ENCODE peak calls at places on chromosomes 5 and 9, in five cellular contexts. One of them, this sample, is unnamed.

GRCh38 chr5:23158179-23158578 is 305.0 kb upstream of the CDH12 start:
- DNase-seq in substantia nigra: no peak
- DNase-seq in PC-3: no peak
- DNase-seq in OCI-LY7: no peak
- DNase-seq in lung: no peak
- DNase-seq in this sample: no peak

GRCh38 chr5:38045446-38045845 is 205.6 kb upstream of the GDNF start:
- DNase-seq in PC-3: no peak
- DNase-seq in lung: no peak
- DNase-seq in substantia nigra: no peak
- DNase-seq in OCI-LY7: no peak
- DNase-seq in this sample: no peak

GRCh38 chr9:71680189-71680983 is 87.9 kb downstream of the CEMIP2 start:
- DNase-seq in PC-3: peak
- DNase-seq in OCI-LY7: no peak
- DNase-seq in substantia nigra: no peak
- DNase-seq in lung: no peak
- DNase-seq in this sample: no peak

GRCh38 chr5:174376056-174376455 is 330.6 kb downstream of the NSG2 start:
- DNase-seq in OCI-LY7: no peak
- DNase-seq in PC-3: no peak
- DNase-seq in substantia nigra: no peak
- DNase-seq in lung: no peak
- DNase-seq in this sample: no peak

GRCh38 chr5:160799160-160799559 is 52.9 kb downstream of the ATP10B start:
- DNase-seq in PC-3: no peak
- DNase-seq in substantia nigra: no peak
- DNase-seq in OCI-LY7: no peak
- DNase-seq in lung: no peak
- DNase-seq in this sample: no peak

GRCh38 chr5:107289030-107289714 is 381.6 kb downstream of the EFNA5 start:
- DNase-seq in PC-3: no peak
- DNase-seq in OCI-LY7: no peak
- DNase-seq in lung: no peak
- DNase-seq in substantia nigra: no peak
- DNase-seq in this sample: no peak

GRCh38 chr5:56278267-56278826 is 45.2 kb upstream of the ANKRD55 start:
- DNase-seq in PC-3: no peak
- DNase-seq in lung: no peak
- DNase-seq in substantia nigra: no peak
- DNase-seq in OCI-LY7: no peak
- DNase-seq in this sample: no peak

GRCh38 chr5:155700333-155700732 is 626.6 kb upstream of the SGCD start:
- DNase-seq in PC-3: no peak
- DNase-seq in lung: no peak
- DNase-seq in substantia nigra: no peak
- DNase-seq in OCI-LY7: peak
- DNase-seq in this sample: no peak

GRCh38 chr9:136287960-136288753 is 15.7 kb downstream of the CCDC187 start:
- DNase-seq in OCI-LY7: no peak
- DNase-seq in substantia nigra: no peak
- DNase-seq in lung: no peak
- DNase-seq in PC-3: no peak
- DNase-seq in this sample: no peak

GRCh38 chr5:126819253-126819652 is 42.3 kb downstream of the LMNB1 start:
- DNase-seq in lung: no peak
- DNase-seq in OCI-LY7: no peak
- DNase-seq in PC-3: no peak
- DNase-seq in substantia nigra: no peak
- DNase-seq in this sample: no peak

GRCh38 chr5:1396029-1396816 is 49.0 kb downstream of the SLC6A3 start:
- DNase-seq in PC-3: no peak
- DNase-seq in lung: no peak
- DNase-seq in OCI-LY7: no peak
- DNase-seq in substantia nigra: no peak
- DNase-seq in this sample: no peak

GRCh38 chr9:19925674-19926503 is 137.1 kb upstream of the SLC24A2 start:
- DNase-seq in PC-3: peak
- DNase-seq in OCI-LY7: peak
- DNase-seq in lung: peak
- DNase-seq in substantia nigra: no peak
- DNase-seq in this sample: peak

GRCh38 chr5:179668404-179668803 is 12.4 kb downstream of the CBY3 start:
- DNase-seq in substantia nigra: no peak
- DNase-seq in OCI-LY7: peak
- DNase-seq in PC-3: peak
- DNase-seq in lung: no peak
- DNase-seq in this sample: no peak

GRCh38 chr9:136960212-136960937 is 8.3 kb downstream of the LCN12 start:
- DNase-seq in substantia nigra: no peak
- DNase-seq in PC-3: no peak
- DNase-seq in lung: no peak
- DNase-seq in OCI-LY7: no peak
- DNase-seq in this sample: no peak

GRCh38 chr5:17157916-17158529 is 59.4 kb upstream of the BASP1 start:
- DNase-seq in PC-3: peak
- DNase-seq in OCI-LY7: no peak
- DNase-seq in lung: no peak
- DNase-seq in substantia nigra: no peak
- DNase-seq in this sample: no peak

GRCh38 chr5:74798977-74799911 is 32.2 kb downstream of the NSA2 start:
- DNase-seq in lung: no peak
- DNase-seq in PC-3: peak
- DNase-seq in substantia nigra: peak
- DNase-seq in OCI-LY7: no peak
- DNase-seq in this sample: peak

GRCh38 chr5:159290741-159291140 is 27.7 kb downstream of the UBLCP1 start:
- DNase-seq in lung: no peak
- DNase-seq in PC-3: peak
- DNase-seq in OCI-LY7: no peak
- DNase-seq in substantia nigra: no peak
- DNase-seq in this sample: no peak

GRCh38 chr9:127912296-127912695 is 4.5 kb downstream of the ST6GALNAC4 start:
- DNase-seq in substantia nigra: no peak
- DNase-seq in lung: no peak
- DNase-seq in OCI-LY7: no peak
- DNase-seq in PC-3: no peak
- DNase-seq in this sample: no peak

GRCh38 chr5:63401434-63402046 is 560.7 kb downstream of the HTR1A start:
- DNase-seq in OCI-LY7: peak
- DNase-seq in substantia nigra: no peak
- DNase-seq in PC-3: peak
- DNase-seq in lung: peak
- DNase-seq in this sample: peak

GRCh38 chr9:113427629-113428028 is 17.1 kb downstream of the C9orf43 start:
- DNase-seq in OCI-LY7: no peak
- DNase-seq in substantia nigra: no peak
- DNase-seq in PC-3: no peak
- DNase-seq in lung: no peak
- DNase-seq in this sample: no peak

GRCh38 chr9:111375062-111375461 is 45.0 kb upstream of the OR2K2 start:
- DNase-seq in lung: no peak
- DNase-seq in OCI-LY7: no peak
- DNase-seq in substantia nigra: no peak
- DNase-seq in PC-3: peak
- DNase-seq in this sample: no peak

GRCh38 chr9:121023064-121023463 is 27.0 kb downstream of the C5 start:
- DNase-seq in lung: no peak
- DNase-seq in substantia nigra: no peak
- DNase-seq in OCI-LY7: peak
- DNase-seq in PC-3: no peak
- DNase-seq in this sample: no peak

GRCh38 chr9:116000748-116001329 is 152.8 kb upstream of the PAPPA start:
- DNase-seq in OCI-LY7: peak
- DNase-seq in PC-3: peak
- DNase-seq in lung: no peak
- DNase-seq in substantia nigra: no peak
- DNase-seq in this sample: no peak

GRCh38 chr9:137771580-137771979 is 106.0 kb upstream of the CACNA1B start:
- DNase-seq in substantia nigra: no peak
- DNase-seq in OCI-LY7: no peak
- DNase-seq in lung: no peak
- DNase-seq in PC-3: no peak
- DNase-seq in this sample: no peak

DNA sequence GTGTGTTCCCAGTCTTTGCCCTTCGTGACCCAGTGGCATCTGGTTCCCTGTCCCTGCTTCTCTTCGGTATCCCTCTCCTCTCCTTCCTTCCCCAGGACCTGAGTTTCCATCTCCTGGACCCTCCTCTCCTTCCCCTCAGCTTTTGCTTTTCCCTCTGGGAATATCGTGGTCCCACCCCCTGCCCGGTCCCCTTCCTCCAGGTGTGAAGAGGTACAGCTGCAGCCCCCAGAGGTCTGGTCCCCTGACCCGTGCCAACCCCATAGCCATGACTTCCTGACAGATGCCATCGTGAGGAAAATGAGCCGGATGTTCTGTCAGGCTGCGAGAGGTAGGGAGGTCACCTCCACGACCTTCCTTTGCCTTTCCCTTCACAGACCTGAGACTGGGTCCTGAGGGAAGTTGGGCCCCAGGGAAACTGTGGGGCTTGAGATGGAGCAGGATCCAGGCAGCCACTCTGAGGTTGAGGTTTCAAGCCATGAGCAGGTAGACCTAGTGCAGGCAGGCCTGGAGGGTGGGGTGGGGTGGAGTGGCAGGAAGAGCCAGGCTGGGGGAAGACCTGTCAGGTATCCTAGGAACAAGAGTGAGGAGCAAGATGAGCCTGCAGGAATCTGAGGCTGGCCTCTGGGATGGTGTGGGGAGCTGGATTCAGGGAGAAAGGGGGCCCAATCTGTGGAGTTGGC is 10.1 kb downstream of the RACK1 start:
- DNase-seq in lung: no peak
- DNase-seq in PC-3: no peak
- DNase-seq in substantia nigra: no peak
- DNase-seq in OCI-LY7: no peak
- DNase-seq in this sample: no peak
- H3K27ac ChIP-seq in lung: no peak
- H3K27ac ChIP-seq in PC-3: no peak
- H3K27ac ChIP-seq in substantia nigra: no peak
- H3K27ac ChIP-seq in OCI-LY7: no peak
- H3K27ac ChIP-seq in this sample: no peak

GRCh38 chr9:129145316-129145715 is 32.7 kb downstream of the IER5L start:
- DNase-seq in OCI-LY7: no peak
- DNase-seq in lung: no peak
- DNase-seq in PC-3: no peak
- DNase-seq in substantia nigra: no peak
- DNase-seq in this sample: no peak
- H3K27ac ChIP-seq in OCI-LY7: no peak
- H3K27ac ChIP-seq in lung: peak
- H3K27ac ChIP-seq in PC-3: no peak
- H3K27ac ChIP-seq in substantia nigra: peak
- H3K27ac ChIP-seq in this sample: peak

DNA sequence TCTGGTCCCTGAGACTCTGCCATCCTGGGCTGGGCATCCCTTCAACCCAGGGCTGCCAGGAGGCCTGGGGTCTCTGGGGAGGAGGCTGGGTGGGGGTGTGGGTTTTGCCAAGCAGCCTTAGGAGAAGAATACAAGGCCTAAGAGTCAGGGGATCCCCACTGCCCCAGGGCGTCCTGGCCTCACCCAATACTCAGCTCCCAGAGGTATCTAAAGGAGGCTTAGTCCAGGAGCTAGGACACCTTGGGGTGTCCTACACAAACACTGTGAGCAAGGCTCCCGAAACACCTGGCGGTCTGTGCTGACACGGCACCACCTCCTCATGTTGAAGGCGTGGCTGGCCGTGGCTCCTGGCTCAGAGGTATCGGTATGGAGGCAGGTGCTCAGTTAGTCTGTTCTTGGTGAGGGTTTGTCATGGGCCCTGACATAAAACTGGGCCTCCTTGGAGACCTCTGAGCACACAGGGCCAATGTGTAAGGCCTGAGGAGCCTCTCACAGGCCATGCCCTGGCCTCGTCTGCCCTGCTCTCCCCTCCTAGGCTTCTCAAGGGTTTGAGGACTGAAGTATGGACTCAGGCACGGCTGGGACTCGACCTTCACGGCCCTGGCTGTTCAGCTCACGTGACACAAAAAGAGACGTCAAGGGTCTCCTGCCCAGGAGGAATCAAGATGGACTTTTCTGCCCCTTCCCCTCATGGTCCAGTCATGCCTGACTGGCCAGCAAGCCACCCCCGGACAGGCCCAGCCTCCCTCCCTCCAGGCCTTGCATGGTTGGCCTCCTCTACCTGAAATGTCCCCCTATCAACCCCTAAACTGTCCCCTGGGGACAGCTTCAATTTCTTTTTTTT is 277.3 kb downstream of the FSTL4 start:
- DNase-seq in lung: no peak
- DNase-seq in OCI-LY7: no peak
- DNase-seq in PC-3: no peak
- DNase-seq in substantia nigra: no peak
- DNase-seq in this sample: no peak
- H3K27ac ChIP-seq in lung: no peak
- H3K27ac ChIP-seq in OCI-LY7: no peak
- H3K27ac ChIP-seq in PC-3: no peak
- H3K27ac ChIP-seq in substantia nigra: no peak
- H3K27ac ChIP-seq in this sample: no peak

DNA sequence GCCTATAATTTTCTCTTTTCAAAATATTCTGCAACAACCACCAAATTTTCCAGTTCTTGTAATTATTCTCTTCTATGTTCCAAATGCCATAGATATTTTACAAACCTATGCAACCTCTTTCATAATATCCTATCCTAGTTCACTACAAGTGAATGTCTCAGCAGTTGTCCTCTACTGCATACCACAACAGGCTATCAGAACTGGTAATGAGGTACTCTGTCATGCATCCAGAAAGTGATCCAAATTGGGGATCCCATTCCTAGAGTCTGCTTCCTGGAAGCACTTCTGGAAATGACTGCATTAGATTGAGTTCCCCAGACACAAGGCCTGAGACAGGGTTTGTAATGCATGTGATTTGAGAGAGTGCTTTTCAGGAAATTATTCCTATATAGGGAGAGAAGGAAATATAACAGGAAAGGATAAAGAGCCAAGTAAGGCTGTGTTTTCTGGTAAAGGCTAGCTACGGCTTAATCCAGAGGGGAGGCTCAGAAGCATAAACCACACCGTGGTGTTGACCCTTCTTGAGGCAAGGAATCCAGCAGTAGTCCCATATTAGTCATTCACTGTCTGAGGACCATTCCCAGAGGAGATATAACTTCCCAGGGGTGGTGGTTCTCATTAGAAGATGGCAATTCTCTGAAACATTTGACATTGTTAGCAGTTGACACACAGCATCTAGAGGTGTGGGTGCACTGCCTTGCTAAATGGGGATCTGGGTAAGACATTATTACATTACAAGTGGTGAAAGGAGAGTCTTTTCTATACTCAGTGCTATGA is 80.3 kb upstream of the FST start:
- DNase-seq in PC-3: no peak
- DNase-seq in substantia nigra: no peak
- DNase-seq in OCI-LY7: no peak
- DNase-seq in lung: no peak
- DNase-seq in this sample: no peak
- H3K27ac ChIP-seq in PC-3: no peak
- H3K27ac ChIP-seq in substantia nigra: no peak
- H3K27ac ChIP-seq in OCI-LY7: no peak
- H3K27ac ChIP-seq in lung: no peak
- H3K27ac ChIP-seq in this sample: no peak

This sample was measured in caudate nucleus.